ENCODE peak calls at places on chromosomes 6 and 20, in four cellular contexts. L is GM12878, R is K562, H is HepG2. Y is an unnamed sample.

GRCh38 chr6:139219271-139219729 is 72.5 kb downstream of the TXLNB start:
- DNase-seq in H (peak), R (peak), L (peak), Y (peak)

GRCh38 chr6:157207521-157208076 is 115.7 kb downstream of the TMEM242 start:
- DNase-seq in R (peak), H (no peak), L (no peak), Y (no peak)

GRCh38 chr6:135054238-135054574 is 416 bp downstream of the HBS1L start:
- DNase-seq in H (peak), L (no peak), R (peak), Y (no peak)

GRCh38 chr6:139373154-139373927 is 1.1 kb downstream of the CITED2 start:
- DNase-seq in H (peak), R (peak), L (peak), Y (peak)

GRCh38 chr20:21134883-21135493 is 9.1 kb downstream of the KIZ start:
- DNase-seq in H (peak), L (no peak), R (no peak), Y (no peak)

GRCh38 chr6:137039010-137039409 is 5.8 kb downstream of the IL20RA start:
- DNase-seq in H (no peak), L (no peak), R (no peak), Y (no peak)

GRCh38 chr6:150696156-150696555 is 96.5 kb downstream of the PLEKHG1 start:
- DNase-seq in H (no peak), L (no peak), R (no peak), Y (no peak)

GRCh38 chr6:154447929-154448328 is 62.6 kb downstream of the CNKSR3 start:
- DNase-seq in L (no peak), H (no peak), R (no peak), Y (no peak)

GRCh38 chr20:19976595-19977372 is 40.4 kb upstream of the NAA20 start:
- DNase-seq in L (no peak), H (peak), R (no peak), Y (no peak)

GRCh38 chr6:20332441-20333006 is 69.2 kb upstream of the E2F3 start:
- DNase-seq in H (no peak), L (no peak), R (peak), Y (no peak)

GRCh38 chr6:5529015-5529414 is 267.7 kb downstream of the FARS2 start:
- DNase-seq in L (no peak), H (no peak), R (no peak), Y (no peak)

GRCh38 chr6:100470721-100471120 is 6.0 kb upstream of the SIM1 start:
- DNase-seq in R (no peak), L (no peak), H (no peak), Y (no peak)

GRCh38 chr6:24205020-24205492 is 79.0 kb downstream of the NRSN1 start:
- DNase-seq in R (peak), H (peak), L (peak), Y (peak)

GRCh38 chr6:79699606-79700005 is 68.5 kb downstream of the SH3BGRL2 start:
- DNase-seq in H (no peak), L (no peak), R (no peak), Y (no peak)

GRCh38 chr6:71621918-71622519 is 264.3 kb upstream of the RIMS1 start:
- DNase-seq in R (no peak), L (no peak), H (peak), Y (peak)

GRCh38 chr6:96499781-96500180 is 21.8 kb upstream of the UFL1 start:
- DNase-seq in L (no peak), H (no peak), R (no peak), Y (no peak)

GRCh38 chr20:58697201-58697866 is 4.7 kb downstream of the NPEPL1 start:
- DNase-seq in R (peak), H (no peak), L (no peak), Y (no peak)

GRCh38 chr20:41476013-41476441 is 109.4 kb upstream of the EMILIN3 start:
- DNase-seq in R (no peak), L (no peak), H (no peak), Y (no peak)

GRCh38 chr6:14165091-14165490 is 47.5 kb downstream of the CD83 start:
- DNase-seq in L (no peak), H (no peak), R (no peak), Y (no peak)

GRCh38 chr6:30169658-30170614 is 6.6 kb downstream of the TRIM15 start:
- DNase-seq in R (peak), L (peak), H (peak), Y (peak)

GRCh38 chr6:3755637-3756515 is 4.4 kb upstream of the PXDC1 start:
- DNase-seq in R (no peak), H (no peak), L (no peak), Y (no peak)

GRCh38 chr6:37698264-37699137 is 818 bp upstream of the MDGA1 start:
- DNase-seq in L (no peak), H (no peak), R (peak), Y (peak)

GRCh38 chr6:63355632-63356031 is 35.8 kb upstream of the LGSN start:
- DNase-seq in R (no peak), L (no peak), H (no peak), Y (no peak)

GRCh38 chr6:15715060-15715459 is 52.2 kb upstream of the DTNBP1 start:
- DNase-seq in L (no peak), R (no peak), H (no peak), Y (no peak)

GRCh38 chr6:5497896-5498578 is 236.7 kb downstream of the FARS2 start:
- DNase-seq in H (no peak), L (no peak), R (no peak), Y (no peak)

GRCh38 chr20:49690899-49691620 is 22.6 kb downstream of the B4GALT5 start:
- DNase-seq in L (no peak), H (peak), R (no peak), Y (no peak)

GRCh38 chr6:90249044-90249443 is 47.6 kb downstream of the BACH2 start:
- DNase-seq in L (no peak), H (no peak), R (no peak), Y (no peak)

GRCh38 chr20:38094373-38094775 is 60.8 kb downstream of the RPRD1B start:
- DNase-seq in R (peak), L (peak), H (peak), Y (no peak)

GRCh38 chr6:16276991-16277981 is 38.9 kb downstream of the GMPR start:
- DNase-seq in H (peak), R (peak), L (no peak), Y (peak)

GRCh38 chr6:106158816-106159215 is 72.7 kb downstream of the PRDM1 start:
- DNase-seq in L (no peak), H (no peak), R (no peak), Y (no peak)

GRCh38 chr6:55397986-55398385 is 70.7 kb downstream of the GFRAL start:
- DNase-seq in R (no peak), H (no peak), L (no peak), Y (no peak)

GRCh38 chr6:156699017-156699421 is 78.2 kb upstream of the ARID1B start:
- DNase-seq in H (no peak), R (no peak), L (peak), Y (no peak)

GRCh38 chr6:156918647-156919046 is 141.5 kb downstream of the ARID1B start:
- DNase-seq in H (no peak), R (no peak), L (no peak), Y (no peak)

GRCh38 chr6:157637516-157637915 is 185.5 kb upstream of the SNX9 start:
- DNase-seq in H (no peak), R (no peak), L (no peak), Y (no peak)

GRCh38 chr6:27672113-27672799 is 199.4 kb upstream of the ZNF184 start:
- DNase-seq in H (peak), L (no peak), R (peak), Y (peak)

GRCh38 chr6:125262026-125263013 is 39.4 kb downstream of the HDDC2 start:
- DNase-seq in H (no peak), R (no peak), L (no peak), Y (no peak)

GRCh38 chr6:169162968-169163903 is 90.4 kb downstream of the THBS2 start:
- DNase-seq in R (no peak), L (no peak), H (peak), Y (no peak)

GRCh38 chr6:6401401-6401800 is 80.9 kb upstream of the F13A1 start:
- DNase-seq in L (no peak), H (no peak), R (no peak), Y (no peak)

GRCh38 chr6:15017251-15017650 is 228.6 kb upstream of the JARID2 start:
- DNase-seq in H (no peak), R (peak), L (no peak), Y (peak)

DNA sequence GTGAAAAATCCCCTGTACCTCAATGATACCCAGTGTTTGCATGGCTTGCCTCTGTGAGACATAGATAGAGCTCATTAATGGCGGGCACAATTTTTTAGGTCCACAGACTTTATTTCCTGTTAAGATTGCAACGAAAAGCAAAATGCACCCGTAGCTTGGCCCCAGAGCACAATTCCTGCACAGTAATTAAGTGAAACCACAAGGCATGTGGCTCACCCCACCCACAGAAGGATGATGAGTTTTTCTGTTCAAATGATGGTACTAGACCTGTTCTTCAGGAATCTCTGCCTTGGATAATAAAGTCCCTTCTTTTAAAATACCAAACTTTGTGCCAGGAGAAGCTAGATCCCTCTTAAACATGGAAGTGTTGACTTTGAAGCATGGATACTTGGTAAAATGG is 738.1 kb downstream of the QKI start:
- DNase-seq in L (no peak), H (no peak), R (no peak), Y (no peak)
- TF ChIP-seq TARDBP in L (no peak), H (no peak), R (no peak), Y (no peak)

GRCh38 chr6:41036188-41036587 is 2.8 kb downstream of the UNC5CL start:
- DNase-seq in L (no peak), R (no peak), H (no peak), Y (no peak)
- TF ChIP-seq TARDBP in L (no peak), R (no peak), H (no peak), Y (no peak)

GRCh38 chr6:167350731-167351655 is 26.1 kb downstream of the TTLL2 start:
- DNase-seq in H (no peak), L (peak), R (peak), Y (peak)
- TF ChIP-seq TARDBP in H (no peak), L (no peak), R (no peak), Y (no peak)

GRCh38 chr6:147395158-147395557 is 113.3 kb upstream of the SAMD5 start:
- DNase-seq in R (no peak), H (no peak), L (no peak), Y (no peak)
- TF ChIP-seq TARDBP in R (no peak), H (no peak), L (no peak), Y (no peak)

DNA sequence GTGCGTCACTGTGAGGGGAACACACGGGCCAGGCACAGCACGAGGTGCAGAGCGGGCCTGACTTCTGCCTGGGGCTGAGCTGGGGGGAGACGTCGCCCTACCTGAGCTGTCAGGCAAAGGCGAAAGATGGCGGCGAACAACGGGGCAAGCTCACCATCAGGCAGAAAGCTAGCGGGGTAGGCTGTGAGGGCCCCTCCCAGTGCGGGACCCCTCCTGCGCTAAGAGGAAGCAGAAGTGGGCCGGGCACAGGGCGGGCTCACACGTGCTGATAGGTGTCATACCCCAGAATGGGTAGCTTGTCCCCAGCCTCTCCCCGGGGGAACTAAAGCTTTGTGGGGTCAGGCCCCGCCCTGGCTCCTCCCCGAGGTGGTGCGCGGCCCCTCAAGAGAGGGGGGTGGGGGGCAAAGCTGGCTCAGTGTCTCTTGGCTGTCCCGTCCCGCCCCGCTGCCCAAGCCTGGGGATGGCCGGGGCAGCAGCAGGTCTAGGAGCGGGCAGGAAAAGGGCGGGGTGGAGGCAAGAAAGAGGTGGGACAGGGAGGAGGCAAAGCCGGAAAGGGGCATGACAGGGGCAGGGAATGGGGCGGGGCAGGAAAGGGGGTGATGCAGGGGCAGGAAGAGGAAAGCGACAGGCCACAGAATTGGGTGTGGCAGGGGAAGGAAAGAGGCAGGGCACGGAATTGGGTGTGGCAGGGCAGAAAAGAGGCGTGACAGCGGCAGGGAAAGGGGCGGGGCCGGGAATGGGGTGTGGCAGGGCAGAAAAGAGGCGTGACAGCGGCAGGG is 14.7 kb downstream of the UCKL1 start:
- DNase-seq in R (peak), H (no peak), L (no peak), Y (peak)
- TF ChIP-seq TARDBP in R (no peak), H (no peak), L (no peak), Y (no peak)

GRCh38 chr6:39495640-39496039 is 173.1 kb upstream of the KCNK16 start:
- DNase-seq in L (no peak), H (no peak), R (no peak), Y (no peak)
- TF ChIP-seq TARDBP in L (no peak), H (no peak), R (no peak), Y (no peak)

GRCh38 chr6:22250486-22250885 is 46.4 kb downstream of the PRL start:
- DNase-seq in L (no peak), R (no peak), H (no peak), Y (peak)
- TF ChIP-seq TARDBP in L (no peak), R (no peak), H (no peak), Y (no peak)

DNA sequence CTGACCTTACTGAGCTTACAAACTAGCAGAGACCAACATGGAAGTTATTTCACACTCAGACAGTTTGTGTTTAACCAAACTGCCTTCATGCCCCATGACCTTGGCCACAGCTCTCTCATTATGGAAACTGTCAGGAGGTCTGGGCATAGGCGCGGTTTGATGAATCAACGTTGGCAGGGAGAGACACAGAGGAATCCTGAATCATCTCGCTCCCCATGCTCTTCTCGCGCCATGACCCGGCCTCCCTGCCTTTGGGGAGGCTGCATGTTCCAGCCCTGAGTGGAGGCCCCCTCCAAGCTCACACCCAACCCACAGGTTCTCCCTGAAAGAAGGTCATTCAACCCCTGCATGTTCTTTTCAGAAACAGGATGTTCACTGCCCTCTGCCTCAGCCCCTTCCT is 15.9 kb upstream of the GDAP1L1 start:
- DNase-seq in H (peak), R (no peak), L (no peak), Y (no peak)
- TF ChIP-seq TARDBP in H (no peak), R (no peak), L (no peak), Y (no peak)

DNA sequence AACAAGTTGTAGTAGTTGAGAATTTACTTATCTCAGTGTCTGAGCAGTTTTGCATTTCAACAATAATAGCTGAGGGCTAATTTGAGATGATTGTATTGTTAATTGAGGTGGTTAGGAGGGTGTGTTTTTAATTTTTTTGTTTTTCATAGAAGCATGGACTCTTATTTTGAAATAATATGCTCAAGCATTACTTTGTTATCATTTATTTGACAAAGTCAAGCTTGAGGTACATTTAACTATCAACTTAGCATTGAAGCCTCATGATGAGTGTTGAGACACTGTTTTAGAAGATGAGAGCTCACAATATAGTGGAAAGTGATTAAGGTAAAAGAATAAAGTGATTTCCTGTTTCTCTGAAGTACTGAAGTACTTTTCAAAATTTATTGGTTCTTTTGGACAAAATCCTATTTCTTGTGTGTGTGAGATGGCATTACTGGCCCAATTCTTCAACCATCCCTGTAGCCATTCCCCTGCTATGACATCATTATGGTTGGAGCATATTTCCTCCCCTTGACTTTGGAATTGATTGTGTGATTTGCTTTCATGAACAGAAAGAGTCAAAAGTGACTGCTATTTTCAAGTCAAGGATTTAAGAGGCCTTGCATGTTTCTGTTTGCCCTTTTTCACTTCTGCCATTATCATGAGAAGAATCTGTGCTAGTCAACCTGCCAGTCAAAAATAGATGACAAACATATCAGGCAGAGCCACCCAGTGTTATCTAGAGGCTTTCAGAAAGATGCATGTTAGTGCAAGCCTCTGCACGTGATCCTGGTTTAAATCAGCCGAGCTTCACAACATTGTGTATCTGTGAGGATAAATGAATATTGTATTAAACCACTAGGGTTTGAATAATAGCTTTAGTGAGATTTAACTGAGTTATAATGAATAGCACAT is 1112.3 kb upstream of the CITED2 start:
- DNase-seq in L (no peak), H (no peak), R (no peak), Y (no peak)
- TF ChIP-seq TARDBP in L (no peak), H (no peak), R (no peak), Y (no peak)

GRCh38 chr20:44566018-44566417 is 16.4 kb upstream of the PKIG start:
- DNase-seq in L (no peak), R (no peak), H (no peak), Y (no peak)
- TF ChIP-seq TARDBP in L (no peak), R (no peak), H (no peak), Y (no peak)

Y was measured in HEK293T.